ENCODE peak calls at places on chromosomes 3 and 15, in nine cellular contexts. One of them, this sample, is unnamed.

GRCh38 chr15:93897377-93897776 is 334.0 kb upstream of the MCTP2 start:
- DNase-seq in psoas muscle: no peak
- DNase-seq in H54: no peak
- DNase-seq in memory B cell: no peak
- DNase-seq in stimulated activated CD8-positive, alpha-beta memory T cell treated with anti-CD3 and anti-CD28 coated beads, Interleukin-2, amount 100 ng/mL, for 1 hour: no peak
- DNase-seq in cortex of kidney: no peak
- DNase-seq in head of caudate nucleus: no peak
- DNase-seq in astrocyte: no peak
- DNase-seq in NCI-H1930: no peak
- DNase-seq in this sample: no peak

GRCh38 chr15:56244237-56244810 is 645 bp upstream of the RFX7 start:
- DNase-seq in stimulated activated CD8-positive, alpha-beta memory T cell treated with anti-CD3 and anti-CD28 coated beads, Interleukin-2, amount 100 ng/mL, for 1 hour: no peak
- DNase-seq in head of caudate nucleus: peak; percentile 75
- DNase-seq in psoas muscle: peak; percentile 20
- DNase-seq in NCI-H1930: peak; percentile 44
- DNase-seq in astrocyte: peak; percentile 79
- DNase-seq in H54: no peak
- DNase-seq in cortex of kidney: no peak
- DNase-seq in memory B cell: no peak
- DNase-seq in this sample: no peak

GRCh38 chr3:120192579-120192978 is 92.4 kb downstream of the GPR156 start:
- DNase-seq in cortex of kidney: no peak
- DNase-seq in psoas muscle: no peak
- DNase-seq in stimulated activated CD8-positive, alpha-beta memory T cell treated with anti-CD3 and anti-CD28 coated beads, Interleukin-2, amount 100 ng/mL, for 1 hour: no peak
- DNase-seq in H54: no peak
- DNase-seq in astrocyte: no peak
- DNase-seq in NCI-H1930: no peak
- DNase-seq in head of caudate nucleus: no peak
- DNase-seq in memory B cell: no peak
- DNase-seq in this sample: no peak

GRCh38 chr3:188220097-188220788 is 66.3 kb downstream of the LPP start:
- DNase-seq in psoas muscle: no peak
- DNase-seq in head of caudate nucleus: no peak
- DNase-seq in cortex of kidney: no peak
- DNase-seq in astrocyte: no peak
- DNase-seq in memory B cell: no peak
- DNase-seq in stimulated activated CD8-positive, alpha-beta memory T cell treated with anti-CD3 and anti-CD28 coated beads, Interleukin-2, amount 100 ng/mL, for 1 hour: no peak
- DNase-seq in NCI-H1930: no peak
- DNase-seq in H54: no peak
- DNase-seq in this sample: no peak

GRCh38 chr3:184149123-184149522 is 6.1 kb upstream of the DVL3 start:
- DNase-seq in memory B cell: no peak
- DNase-seq in psoas muscle: no peak
- DNase-seq in NCI-H1930: no peak
- DNase-seq in cortex of kidney: no peak
- DNase-seq in H54: no peak
- DNase-seq in stimulated activated CD8-positive, alpha-beta memory T cell treated with anti-CD3 and anti-CD28 coated beads, Interleukin-2, amount 100 ng/mL, for 1 hour: no peak
- DNase-seq in head of caudate nucleus: no peak
- DNase-seq in astrocyte: no peak
- DNase-seq in this sample: no peak

GRCh38 chr15:52208306-52208946 is 17.2 kb upstream of the GNB5 start:
- DNase-seq in H54: peak; percentile 50
- DNase-seq in psoas muscle: peak; percentile 42
- DNase-seq in memory B cell: peak; percentile 63
- DNase-seq in stimulated activated CD8-positive, alpha-beta memory T cell treated with anti-CD3 and anti-CD28 coated beads, Interleukin-2, amount 100 ng/mL, for 1 hour: peak; percentile 34
- DNase-seq in NCI-H1930: no peak
- DNase-seq in head of caudate nucleus: peak; percentile 75
- DNase-seq in cortex of kidney: no peak
- DNase-seq in astrocyte: peak; percentile 26
- DNase-seq in this sample: peak; percentile 13

GRCh38 chr3:172087198-172087597 is 47.8 kb downstream of the FNDC3B start:
- DNase-seq in NCI-H1930: no peak
- DNase-seq in astrocyte: peak; percentile 78
- DNase-seq in head of caudate nucleus: no peak
- DNase-seq in stimulated activated CD8-positive, alpha-beta memory T cell treated with anti-CD3 and anti-CD28 coated beads, Interleukin-2, amount 100 ng/mL, for 1 hour: no peak
- DNase-seq in cortex of kidney: no peak
- DNase-seq in H54: no peak
- DNase-seq in psoas muscle: no peak
- DNase-seq in memory B cell: no peak
- DNase-seq in this sample: no peak

GRCh38 chr3:69999191-70000027 is at the start of gene SAMMSON:
- DNase-seq in astrocyte: peak; percentile 65
- DNase-seq in cortex of kidney: no peak
- DNase-seq in psoas muscle: no peak
- DNase-seq in head of caudate nucleus: peak; percentile 27
- DNase-seq in memory B cell: no peak
- DNase-seq in H54: no peak
- DNase-seq in NCI-H1930: peak; percentile 88
- DNase-seq in stimulated activated CD8-positive, alpha-beta memory T cell treated with anti-CD3 and anti-CD28 coated beads, Interleukin-2, amount 100 ng/mL, for 1 hour: no peak
- DNase-seq in this sample: no peak

GRCh38 chr3:149783576-149783975 is 8.8 kb downstream of the ANKUB1 start:
- DNase-seq in cortex of kidney: no peak
- DNase-seq in stimulated activated CD8-positive, alpha-beta memory T cell treated with anti-CD3 and anti-CD28 coated beads, Interleukin-2, amount 100 ng/mL, for 1 hour: no peak
- DNase-seq in head of caudate nucleus: no peak
- DNase-seq in psoas muscle: no peak
- DNase-seq in astrocyte: peak; percentile 87
- DNase-seq in memory B cell: peak; percentile 9
- DNase-seq in H54: no peak
- DNase-seq in NCI-H1930: no peak
- DNase-seq in this sample: no peak

GRCh38 chr3:134609821-134610454 is 40.9 kb downstream of the KY start:
- DNase-seq in H54: no peak
- DNase-seq in NCI-H1930: no peak
- DNase-seq in cortex of kidney: no peak
- DNase-seq in memory B cell: no peak
- DNase-seq in psoas muscle: no peak
- DNase-seq in head of caudate nucleus: no peak
- DNase-seq in astrocyte: no peak
- DNase-seq in stimulated activated CD8-positive, alpha-beta memory T cell treated with anti-CD3 and anti-CD28 coated beads, Interleukin-2, amount 100 ng/mL, for 1 hour: no peak
- DNase-seq in this sample: no peak

GRCh38 chr15:42133892-42134502 is 22.4 kb downstream of the PLA2G4F start:
- DNase-seq in NCI-H1930: peak; percentile 10
- DNase-seq in stimulated activated CD8-positive, alpha-beta memory T cell treated with anti-CD3 and anti-CD28 coated beads, Interleukin-2, amount 100 ng/mL, for 1 hour: no peak
- DNase-seq in astrocyte: no peak
- DNase-seq in memory B cell: peak; percentile 26
- DNase-seq in cortex of kidney: no peak
- DNase-seq in H54: peak; percentile 63
- DNase-seq in psoas muscle: no peak
- DNase-seq in head of caudate nucleus: no peak
- DNase-seq in this sample: no peak

GRCh38 chr15:98758224-98758623 is 109.9 kb downstream of the IGF1R start:
- DNase-seq in stimulated activated CD8-positive, alpha-beta memory T cell treated with anti-CD3 and anti-CD28 coated beads, Interleukin-2, amount 100 ng/mL, for 1 hour: no peak
- DNase-seq in astrocyte: no peak
- DNase-seq in H54: no peak
- DNase-seq in head of caudate nucleus: no peak
- DNase-seq in NCI-H1930: no peak
- DNase-seq in cortex of kidney: no peak
- DNase-seq in memory B cell: no peak
- DNase-seq in psoas muscle: no peak
- DNase-seq in this sample: no peak

GRCh38 chr3:90180543-90180942 is 1073.1 kb downstream of the EPHA3 start:
- DNase-seq in H54: no peak
- DNase-seq in stimulated activated CD8-positive, alpha-beta memory T cell treated with anti-CD3 and anti-CD28 coated beads, Interleukin-2, amount 100 ng/mL, for 1 hour: no peak
- DNase-seq in astrocyte: no peak
- DNase-seq in cortex of kidney: no peak
- DNase-seq in memory B cell: no peak
- DNase-seq in head of caudate nucleus: no peak
- DNase-seq in NCI-H1930: no peak
- DNase-seq in psoas muscle: no peak
- DNase-seq in this sample: no peak

GRCh38 chr15:32790352-32790999 is 72.7 kb downstream of the GREM1 start:
- DNase-seq in memory B cell: no peak
- DNase-seq in psoas muscle: no peak
- DNase-seq in NCI-H1930: no peak
- DNase-seq in head of caudate nucleus: no peak
- DNase-seq in cortex of kidney: no peak
- DNase-seq in astrocyte: peak; percentile 32
- DNase-seq in H54: no peak
- DNase-seq in stimulated activated CD8-positive, alpha-beta memory T cell treated with anti-CD3 and anti-CD28 coated beads, Interleukin-2, amount 100 ng/mL, for 1 hour: no peak
- DNase-seq in this sample: no peak

GRCh38 chr3:175255698-175256097 is 396.6 kb downstream of the NAALADL2 start:
- DNase-seq in H54: no peak
- DNase-seq in stimulated activated CD8-positive, alpha-beta memory T cell treated with anti-CD3 and anti-CD28 coated beads, Interleukin-2, amount 100 ng/mL, for 1 hour: no peak
- DNase-seq in memory B cell: no peak
- DNase-seq in NCI-H1930: no peak
- DNase-seq in psoas muscle: no peak
- DNase-seq in head of caudate nucleus: no peak
- DNase-seq in cortex of kidney: no peak
- DNase-seq in astrocyte: peak; percentile 60
- DNase-seq in this sample: no peak

GRCh38 chr3:122356402-122356801 is 26.6 kb downstream of the MIX23 start:
- DNase-seq in memory B cell: no peak
- DNase-seq in H54: peak; percentile 12
- DNase-seq in stimulated activated CD8-positive, alpha-beta memory T cell treated with anti-CD3 and anti-CD28 coated beads, Interleukin-2, amount 100 ng/mL, for 1 hour: no peak
- DNase-seq in cortex of kidney: no peak
- DNase-seq in psoas muscle: no peak
- DNase-seq in head of caudate nucleus: no peak
- DNase-seq in NCI-H1930: no peak
- DNase-seq in astrocyte: peak; percentile 9
- DNase-seq in this sample: no peak

GRCh38 chr3:42663581-42664442 is 10.3 kb downstream of the ZBTB47 start:
- DNase-seq in H54: no peak
- DNase-seq in stimulated activated CD8-positive, alpha-beta memory T cell treated with anti-CD3 and anti-CD28 coated beads, Interleukin-2, amount 100 ng/mL, for 1 hour: no peak
- DNase-seq in cortex of kidney: no peak
- DNase-seq in psoas muscle: no peak
- DNase-seq in astrocyte: no peak
- DNase-seq in head of caudate nucleus: no peak
- DNase-seq in memory B cell: peak; percentile 36
- DNase-seq in NCI-H1930: no peak
- DNase-seq in this sample: no peak

GRCh38 chr3:191269289-191270085 is 59.7 kb upstream of the CCDC50 start:
- DNase-seq in astrocyte: peak; percentile 67
- DNase-seq in stimulated activated CD8-positive, alpha-beta memory T cell treated with anti-CD3 and anti-CD28 coated beads, Interleukin-2, amount 100 ng/mL, for 1 hour: no peak
- DNase-seq in head of caudate nucleus: no peak
- DNase-seq in cortex of kidney: no peak
- DNase-seq in H54: no peak
- DNase-seq in NCI-H1930: no peak
- DNase-seq in psoas muscle: no peak
- DNase-seq in memory B cell: no peak
- DNase-seq in this sample: no peak

GRCh38 chr15:75790631-75791336 is 52.5 kb upstream of the UBE2Q2 start:
- DNase-seq in memory B cell: no peak
- DNase-seq in H54: no peak
- DNase-seq in NCI-H1930: no peak
- DNase-seq in head of caudate nucleus: no peak
- DNase-seq in cortex of kidney: no peak
- DNase-seq in psoas muscle: no peak
- DNase-seq in stimulated activated CD8-positive, alpha-beta memory T cell treated with anti-CD3 and anti-CD28 coated beads, Interleukin-2, amount 100 ng/mL, for 1 hour: no peak
- DNase-seq in astrocyte: no peak
- DNase-seq in this sample: no peak

GRCh38 chr15:75577401-75578205 is 1.5 kb downstream of the PTPN9 start:
- DNase-seq in stimulated activated CD8-positive, alpha-beta memory T cell treated with anti-CD3 and anti-CD28 coated beads, Interleukin-2, amount 100 ng/mL, for 1 hour: no peak
- DNase-seq in head of caudate nucleus: no peak
- DNase-seq in H54: no peak
- DNase-seq in psoas muscle: no peak
- DNase-seq in memory B cell: no peak
- DNase-seq in NCI-H1930: no peak
- DNase-seq in cortex of kidney: no peak
- DNase-seq in astrocyte: no peak
- DNase-seq in this sample: no peak

GRCh38 chr3:10515884-10516495 is 10.6 kb upstream of the ATP2B2 start:
- DNase-seq in NCI-H1930: no peak
- DNase-seq in astrocyte: no peak
- DNase-seq in cortex of kidney: no peak
- DNase-seq in memory B cell: no peak
- DNase-seq in H54: no peak
- DNase-seq in head of caudate nucleus: peak; percentile 1
- DNase-seq in psoas muscle: no peak
- DNase-seq in stimulated activated CD8-positive, alpha-beta memory T cell treated with anti-CD3 and anti-CD28 coated beads, Interleukin-2, amount 100 ng/mL, for 1 hour: no peak
- DNase-seq in this sample: no peak

GRCh38 chr3:177473184-177473583 is 275.9 kb upstream of the TBL1XR1 start:
- DNase-seq in stimulated activated CD8-positive, alpha-beta memory T cell treated with anti-CD3 and anti-CD28 coated beads, Interleukin-2, amount 100 ng/mL, for 1 hour: no peak
- DNase-seq in memory B cell: no peak
- DNase-seq in head of caudate nucleus: no peak
- DNase-seq in astrocyte: peak; percentile 57
- DNase-seq in psoas muscle: no peak
- DNase-seq in cortex of kidney: no peak
- DNase-seq in NCI-H1930: no peak
- DNase-seq in H54: no peak
- DNase-seq in this sample: no peak

GRCh38 chr3:126117212-126117611 is 33.3 kb upstream of the SLC41A3 start:
- DNase-seq in stimulated activated CD8-positive, alpha-beta memory T cell treated with anti-CD3 and anti-CD28 coated beads, Interleukin-2, amount 100 ng/mL, for 1 hour: no peak
- DNase-seq in memory B cell: no peak
- DNase-seq in head of caudate nucleus: no peak
- DNase-seq in H54: no peak
- DNase-seq in NCI-H1930: no peak
- DNase-seq in astrocyte: no peak
- DNase-seq in cortex of kidney: no peak
- DNase-seq in psoas muscle: no peak
- DNase-seq in this sample: no peak

GRCh38 chr3:183163563-183163962 is 1.0 kb upstream of the LAMP3 start:
- DNase-seq in cortex of kidney: no peak
- DNase-seq in psoas muscle: no peak
- DNase-seq in H54: no peak
- DNase-seq in NCI-H1930: no peak
- DNase-seq in astrocyte: no peak
- DNase-seq in head of caudate nucleus: no peak
- DNase-seq in stimulated activated CD8-positive, alpha-beta memory T cell treated with anti-CD3 and anti-CD28 coated beads, Interleukin-2, amount 100 ng/mL, for 1 hour: no peak
- DNase-seq in memory B cell: no peak
- DNase-seq in this sample: no peak

GRCh38 chr15:49622561-49622960 is 1.7 kb downstream of the DTWD1 start:
- DNase-seq in H54: no peak
- DNase-seq in memory B cell: no peak
- DNase-seq in NCI-H1930: no peak
- DNase-seq in psoas muscle: no peak
- DNase-seq in astrocyte: peak; percentile 17
- DNase-seq in cortex of kidney: no peak
- DNase-seq in head of caudate nucleus: no peak
- DNase-seq in stimulated activated CD8-positive, alpha-beta memory T cell treated with anti-CD3 and anti-CD28 coated beads, Interleukin-2, amount 100 ng/mL, for 1 hour: no peak
- DNase-seq in this sample: no peak

GRCh38 chr3:132318451-132318850 is 1.2 kb downstream of the ACP3 start:
- DNase-seq in memory B cell: no peak
- DNase-seq in psoas muscle: no peak
- DNase-seq in head of caudate nucleus: no peak
- DNase-seq in H54: no peak
- DNase-seq in stimulated activated CD8-positive, alpha-beta memory T cell treated with anti-CD3 and anti-CD28 coated beads, Interleukin-2, amount 100 ng/mL, for 1 hour: no peak
- DNase-seq in cortex of kidney: no peak
- DNase-seq in astrocyte: peak; percentile 43
- DNase-seq in NCI-H1930: no peak
- DNase-seq in this sample: no peak

GRCh38 chr15:63157891-63158431 is 684 bp upstream of the RPS27L start:
- DNase-seq in H54: peak; percentile 30
- DNase-seq in NCI-H1930: no peak
- DNase-seq in memory B cell: peak; percentile 9
- DNase-seq in cortex of kidney: no peak
- DNase-seq in head of caudate nucleus: peak; percentile 35
- DNase-seq in astrocyte: peak; percentile 77
- DNase-seq in psoas muscle: peak; percentile 53
- DNase-seq in stimulated activated CD8-positive, alpha-beta memory T cell treated with anti-CD3 and anti-CD28 coated beads, Interleukin-2, amount 100 ng/mL, for 1 hour: no peak
- DNase-seq in this sample: no peak

GRCh38 chr3:126111126-126111551 is 27.2 kb upstream of the SLC41A3 start:
- DNase-seq in NCI-H1930: no peak
- DNase-seq in memory B cell: no peak
- DNase-seq in head of caudate nucleus: no peak
- DNase-seq in psoas muscle: no peak
- DNase-seq in H54: no peak
- DNase-seq in astrocyte: no peak
- DNase-seq in cortex of kidney: no peak
- DNase-seq in stimulated activated CD8-positive, alpha-beta memory T cell treated with anti-CD3 and anti-CD28 coated beads, Interleukin-2, amount 100 ng/mL, for 1 hour: no peak
- DNase-seq in this sample: no peak